ENCODE peak calls at places on chromosomes 13 and 19, in ten cellular contexts. D is DND-41, N is nephron progenitor cell, C is body of pancreas, T is fibroblast of pulmonary artery, R is SK-N-SH, B is pancreas, X is testis, U is thoracic aorta, L is endodermal cell. P is an unnamed sample.

GRCh38 chr13:31441804-31442487 is 242.2 kb downstream of the B3GLCT start:
- DNase-seq in U (no peak), B (no peak), L (no peak), D (no peak), R (no peak), X (no peak), T (no peak), N (no peak), C (no peak), P (no peak)

GRCh38 chr13:111604087-111604486 is 283.6 kb downstream of the TEX29 start:
- DNase-seq in B (no peak), C (no peak), L (peak; percentile 73), N (no peak), U (no peak), R (no peak), T (no peak), X (no peak), D (no peak), P (no peak)

GRCh38 chr13:113126265-113127150 is 3.9 kb downstream of the F10 start:
- DNase-seq in B (peak; percentile 10), T (no peak), C (no peak), L (peak; percentile 36), D (no peak), N (no peak), R (no peak), U (no peak), X (no peak), P (no peak)

GRCh38 chr19:7230826-7231225 is 63.4 kb downstream of the INSR start:
- DNase-seq in C (peak; percentile 78), R (no peak), B (peak; percentile 61), T (no peak), N (no peak), L (no peak), D (no peak), U (no peak), X (peak; percentile 87), P (no peak)

GRCh38 chr19:49655570-49656455 is 9.8 kb downstream of the IRF3 start:
- DNase-seq in N (no peak), R (no peak), L (no peak), B (no peak), T (no peak), X (no peak), C (no peak), U (no peak), D (no peak), P (no peak)

GRCh38 chr19:9323557-9323918 is 441 bp upstream of the ZNF559 start:
- DNase-seq in L (no peak), X (peak; percentile 94), U (peak; percentile 14), R (peak; percentile 66), N (no peak), D (peak; percentile 70), C (peak; percentile 55), B (peak; percentile 58), T (peak; percentile 88), P (no peak)

GRCh38 chr19:8517551-8518442 is 3.8 kb upstream of the ZNF414 start:
- DNase-seq in D (peak; percentile 55), C (no peak), N (no peak), R (no peak), B (no peak), X (no peak), T (peak; percentile 81), U (no peak), L (no peak), P (no peak)

GRCh38 chr13:55464222-55464621 is 1676.5 kb upstream of the PRR20A start:
- DNase-seq in D (no peak), X (no peak), N (no peak), R (no peak), L (no peak), C (no peak), U (no peak), T (no peak), B (no peak), P (no peak)

GRCh38 chr19:32407004-32407992 is 1.7 kb downstream of the DPY19L3 start:
- DNase-seq in X (peak; percentile 86), L (peak; percentile 53), C (peak; percentile 80), R (peak; percentile 36), B (peak; percentile 60), U (no peak), T (peak; percentile 88), D (no peak), N (peak; percentile 43), P (peak; percentile 79)

GRCh38 chr19:45765365-45766292 is 3.4 kb downstream of the SIX5 start:
- DNase-seq in B (peak; percentile 56), D (no peak), X (no peak), T (no peak), U (no peak), L (no peak), C (peak; percentile 56), N (no peak), R (peak; percentile 54), P (no peak)

GRCh38 chr19:2949939-2950285 is 5.1 kb upstream of the ZNF77 start:
- DNase-seq in B (no peak), D (no peak), C (peak; percentile 58), N (peak; percentile 18), X (no peak), U (no peak), T (peak; percentile 71), L (no peak), R (peak; percentile 72), P (no peak)

GRCh38 chr13:26052136-26052736 is 420 bp upstream of the SHISA2 start:
- DNase-seq in R (peak; percentile 27), B (no peak), N (no peak), U (no peak), L (no peak), C (no peak), D (no peak), X (no peak), T (no peak), P (no peak)

GRCh38 chr13:39603424-39603947 is 493 bp upstream of the LHFPL6 start:
- DNase-seq in D (no peak), X (peak; percentile 63), L (peak; percentile 73), N (peak; percentile 26), C (no peak), T (peak; percentile 29), R (peak; percentile 25), U (no peak), B (no peak), P (no peak)

GRCh38 chr13:95809429-95809828 is 132.5 kb downstream of the DNAJC3 start:
- DNase-seq in U (no peak), L (no peak), T (no peak), R (no peak), B (no peak), C (no peak), D (no peak), X (no peak), N (no peak), P (no peak)

GRCh38 chr13:45492538-45492937 is 27.8 kb downstream of the COG3 start:
- DNase-seq in T (peak; percentile 59), D (no peak), R (no peak), X (no peak), N (no peak), C (no peak), U (no peak), B (no peak), L (no peak), P (no peak)

GRCh38 chr13:45490068-45490467 is 25.3 kb downstream of the COG3 start:
- DNase-seq in B (no peak), U (no peak), N (no peak), C (no peak), D (no peak), T (no peak), R (peak; percentile 27), X (no peak), L (no peak), P (no peak)
- TF ChIP-seq CTCF in B (no peak), U (no peak), N (no peak), C (no peak), D (peak; percentile 36), T (peak; percentile 1), R (peak; percentile 42), X (no peak), L (peak; percentile 71), P (no peak)

DNA sequence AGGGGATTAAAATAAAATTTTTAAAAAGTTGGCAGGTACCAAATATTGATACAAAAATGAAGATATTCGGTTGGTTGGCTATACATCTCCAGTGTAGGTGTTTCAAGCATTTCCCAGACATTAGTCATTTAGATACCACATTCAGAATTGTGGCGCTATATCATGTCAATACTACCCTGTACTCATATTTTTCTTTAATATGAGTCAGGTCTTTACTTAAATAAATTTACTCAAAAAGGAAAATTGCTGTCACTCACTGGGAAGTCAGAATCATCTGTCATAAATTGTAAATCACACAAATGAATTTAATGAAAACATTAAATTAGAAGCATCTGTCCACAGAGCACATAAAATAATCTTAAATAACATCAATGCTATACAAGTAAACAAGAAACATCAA is 134.2 kb downstream of the TSHZ3 start:
- DNase-seq in L (no peak), X (no peak), R (no peak), C (no peak), B (no peak), U (no peak), N (no peak), D (no peak), T (no peak), P (no peak)
- TF ChIP-seq CTCF in L (no peak), X (no peak), R (no peak), C (no peak), B (no peak), U (no peak), N (no peak), D (no peak), T (no peak), P (no peak)

GRCh38 chr19:51103811-51104470 is 4.3 kb downstream of the CTU1 start:
- DNase-seq in D (no peak), N (no peak), R (no peak), T (no peak), C (no peak), L (no peak), X (peak; percentile 60), U (no peak), B (no peak), P (no peak)

GRCh38 chr19:51108066-51108804 is at the start of gene CTU1:
- DNase-seq in B (peak; percentile 99), X (peak; percentile 100), C (peak; percentile 99), U (peak; percentile 97), T (peak; percentile 99), R (peak; percentile 94), N (peak; percentile 97), L (peak; percentile 99), D (peak; percentile 99), P (peak; percentile 89)

GRCh38 chr19:51108805-51109146 is 567 bp upstream of the CTU1 start:
- DNase-seq in T (no peak), D (no peak), R (no peak), B (no peak), U (no peak), X (no peak), L (no peak), C (no peak), N (no peak), P (no peak)

GRCh38 chr19:51110666-51110971 is 2.4 kb upstream of the CTU1 start:
- DNase-seq in L (no peak), U (no peak), C (no peak), R (no peak), X (no peak), T (no peak), N (no peak), D (no peak), B (no peak), P (no peak)

GRCh38 chr19:51107406-51108065 is 673 bp downstream of the CTU1 start:
- DNase-seq in R (no peak), D (no peak), N (no peak), C (no peak), B (no peak), U (no peak), L (no peak), T (peak; percentile 25), X (peak; percentile 35), P (peak; percentile 31)
- TF ChIP-seq CTCF in R (peak; percentile 13), D (no peak), N (no peak), C (no peak), B (no peak), U (no peak), L (no peak), T (no peak), X (no peak), P (no peak)

GRCh38 chr19:47280183-47280797 is 5.6 kb downstream of the INAFM1 start:
- DNase-seq in D (peak; percentile 63), X (peak; percentile 40), U (no peak), B (no peak), R (peak; percentile 51), N (peak; percentile 46), C (no peak), L (peak; percentile 93), T (peak; percentile 25), P (no peak)
- TF ChIP-seq CTCF in D (peak; percentile 66), X (no peak), U (no peak), B (no peak), R (peak; percentile 61), N (peak; percentile 19), C (no peak), L (peak; percentile 77), T (peak; percentile 57), P (no peak)